ENCODE peak calls at places on chromosomes 16 and 17, in eight cellular contexts. One of them, this sample, is unnamed.

GRCh38 chr17:689556-690247 is 24.9 kb downstream of the VPS53 start:
- DNase-seq in GM13977: no peak
- DNase-seq in T-helper 22 cell: no peak
- DNase-seq in midbrain: no peak
- DNase-seq in GM03348: no peak
- DNase-seq in CD4-positive, alpha-beta T cell: no peak
- DNase-seq in RKO: no peak
- DNase-seq in CD4-positive, CD25-positive, alpha-beta regulatory T cell: no peak
- DNase-seq in this sample: no peak

GRCh38 chr17:8041249-8041928 is 2.5 kb downstream of the ALOX15B start:
- DNase-seq in GM13977: peak
- DNase-seq in T-helper 22 cell: no peak
- DNase-seq in midbrain: peak
- DNase-seq in GM03348: peak
- DNase-seq in CD4-positive, alpha-beta T cell: no peak
- DNase-seq in RKO: peak
- DNase-seq in CD4-positive, CD25-positive, alpha-beta regulatory T cell: peak
- DNase-seq in this sample: no peak

GRCh38 chr16:47052666-47053640 is 79.5 kb upstream of the DNAJA2 start:
- DNase-seq in GM13977: no peak
- DNase-seq in T-helper 22 cell: no peak
- DNase-seq in midbrain: no peak
- DNase-seq in GM03348: no peak
- DNase-seq in CD4-positive, alpha-beta T cell: no peak
- DNase-seq in RKO: no peak
- DNase-seq in CD4-positive, CD25-positive, alpha-beta regulatory T cell: no peak
- DNase-seq in this sample: no peak

GRCh38 chr16:17395849-17396480 is 74.8 kb downstream of the XYLT1 start:
- DNase-seq in GM13977: no peak
- DNase-seq in T-helper 22 cell: no peak
- DNase-seq in midbrain: no peak
- DNase-seq in GM03348: peak
- DNase-seq in CD4-positive, alpha-beta T cell: no peak
- DNase-seq in RKO: no peak
- DNase-seq in CD4-positive, CD25-positive, alpha-beta regulatory T cell: no peak
- DNase-seq in this sample: no peak

GRCh38 chr16:85800321-85800669 is 800 bp downstream of the COX4I1 start:
- DNase-seq in GM13977: no peak
- DNase-seq in T-helper 22 cell: peak
- DNase-seq in midbrain: no peak
- DNase-seq in GM03348: peak
- DNase-seq in CD4-positive, alpha-beta T cell: no peak
- DNase-seq in RKO: peak
- DNase-seq in CD4-positive, CD25-positive, alpha-beta regulatory T cell: no peak
- DNase-seq in this sample: no peak

GRCh38 chr16:4380131-4381063 is 8.7 kb downstream of the VASN start:
- DNase-seq in GM13977: no peak
- DNase-seq in T-helper 22 cell: no peak
- DNase-seq in midbrain: no peak
- DNase-seq in GM03348: no peak
- DNase-seq in CD4-positive, alpha-beta T cell: no peak
- DNase-seq in RKO: no peak
- DNase-seq in CD4-positive, CD25-positive, alpha-beta regulatory T cell: no peak
- DNase-seq in this sample: no peak

GRCh38 chr16:89093602-89094251 is at the start of gene ACSF3:
- DNase-seq in GM13977: peak
- DNase-seq in T-helper 22 cell: peak
- DNase-seq in midbrain: peak
- DNase-seq in GM03348: peak
- DNase-seq in CD4-positive, alpha-beta T cell: peak
- DNase-seq in RKO: peak
- DNase-seq in CD4-positive, CD25-positive, alpha-beta regulatory T cell: peak
- DNase-seq in this sample: peak

GRCh38 chr17:78474631-78475146 is 96.2 kb downstream of the PGS1 start:
- DNase-seq in GM13977: peak
- DNase-seq in T-helper 22 cell: no peak
- DNase-seq in midbrain: no peak
- DNase-seq in GM03348: no peak
- DNase-seq in CD4-positive, alpha-beta T cell: no peak
- DNase-seq in RKO: no peak
- DNase-seq in CD4-positive, CD25-positive, alpha-beta regulatory T cell: no peak
- DNase-seq in this sample: no peak

GRCh38 chr16:27444015-27444414 is 42.0 kb downstream of the IL21R start:
- DNase-seq in GM13977: no peak
- DNase-seq in T-helper 22 cell: no peak
- DNase-seq in midbrain: no peak
- DNase-seq in GM03348: peak
- DNase-seq in CD4-positive, alpha-beta T cell: no peak
- DNase-seq in RKO: no peak
- DNase-seq in CD4-positive, CD25-positive, alpha-beta regulatory T cell: no peak
- DNase-seq in this sample: peak

GRCh38 chr16:53821957-53822625 is 118.1 kb downstream of the FTO start:
- DNase-seq in GM13977: no peak
- DNase-seq in T-helper 22 cell: no peak
- DNase-seq in midbrain: no peak
- DNase-seq in GM03348: peak
- DNase-seq in CD4-positive, alpha-beta T cell: no peak
- DNase-seq in RKO: peak
- DNase-seq in CD4-positive, CD25-positive, alpha-beta regulatory T cell: no peak
- DNase-seq in this sample: peak

GRCh38 chr16:4087099-4087885 is 28.9 kb downstream of the ADCY9 start:
- DNase-seq in GM13977: no peak
- DNase-seq in T-helper 22 cell: no peak
- DNase-seq in midbrain: no peak
- DNase-seq in GM03348: no peak
- DNase-seq in CD4-positive, alpha-beta T cell: no peak
- DNase-seq in RKO: no peak
- DNase-seq in CD4-positive, CD25-positive, alpha-beta regulatory T cell: no peak
- DNase-seq in this sample: no peak

GRCh38 chr16:85923153-85924021 is 24.4 kb downstream of the IRF8 start:
- DNase-seq in GM13977: no peak
- DNase-seq in T-helper 22 cell: no peak
- DNase-seq in midbrain: no peak
- DNase-seq in GM03348: no peak
- DNase-seq in CD4-positive, alpha-beta T cell: no peak
- DNase-seq in RKO: no peak
- DNase-seq in CD4-positive, CD25-positive, alpha-beta regulatory T cell: no peak
- DNase-seq in this sample: no peak

GRCh38 chr17:15900871-15901270 is 44.1 kb upstream of the ADORA2B start:
- DNase-seq in GM13977: no peak
- DNase-seq in T-helper 22 cell: no peak
- DNase-seq in midbrain: no peak
- DNase-seq in GM03348: no peak
- DNase-seq in CD4-positive, alpha-beta T cell: no peak
- DNase-seq in RKO: no peak
- DNase-seq in CD4-positive, CD25-positive, alpha-beta regulatory T cell: no peak
- DNase-seq in this sample: no peak

GRCh38 chr17:5044630-5045029 is 9.4 kb upstream of the SLC52A1 start:
- DNase-seq in GM13977: no peak
- DNase-seq in T-helper 22 cell: no peak
- DNase-seq in midbrain: no peak
- DNase-seq in GM03348: no peak
- DNase-seq in CD4-positive, alpha-beta T cell: no peak
- DNase-seq in RKO: no peak
- DNase-seq in CD4-positive, CD25-positive, alpha-beta regulatory T cell: no peak
- DNase-seq in this sample: no peak

GRCh38 chr16:76360384-76360783 is 83.2 kb downstream of the CNTNAP4 start:
- DNase-seq in GM13977: no peak
- DNase-seq in T-helper 22 cell: no peak
- DNase-seq in midbrain: no peak
- DNase-seq in GM03348: no peak
- DNase-seq in CD4-positive, alpha-beta T cell: no peak
- DNase-seq in RKO: no peak
- DNase-seq in CD4-positive, CD25-positive, alpha-beta regulatory T cell: no peak
- DNase-seq in this sample: no peak

GRCh38 chr17:80491478-80492342 is 15.3 kb upstream of the NPTX1 start:
- DNase-seq in GM13977: no peak
- DNase-seq in T-helper 22 cell: no peak
- DNase-seq in midbrain: no peak
- DNase-seq in GM03348: no peak
- DNase-seq in CD4-positive, alpha-beta T cell: no peak
- DNase-seq in RKO: no peak
- DNase-seq in CD4-positive, CD25-positive, alpha-beta regulatory T cell: no peak
- DNase-seq in this sample: no peak

GRCh38 chr17:79953335-79953734 is 82.3 kb downstream of the TBC1D16 start:
- DNase-seq in GM13977: no peak
- DNase-seq in T-helper 22 cell: no peak
- DNase-seq in midbrain: no peak
- DNase-seq in GM03348: no peak
- DNase-seq in CD4-positive, alpha-beta T cell: no peak
- DNase-seq in RKO: no peak
- DNase-seq in CD4-positive, CD25-positive, alpha-beta regulatory T cell: no peak
- DNase-seq in this sample: no peak

GRCh38 chr17:13550291-13550690 is 51.4 kb downstream of the HS3ST3A1 start:
- DNase-seq in GM13977: no peak
- DNase-seq in T-helper 22 cell: no peak
- DNase-seq in midbrain: no peak
- DNase-seq in GM03348: no peak
- DNase-seq in CD4-positive, alpha-beta T cell: no peak
- DNase-seq in RKO: no peak
- DNase-seq in CD4-positive, CD25-positive, alpha-beta regulatory T cell: no peak
- DNase-seq in this sample: no peak

GRCh38 chr17:49756323-49756722 is 7.6 kb downstream of the FAM117A start:
- DNase-seq in GM13977: no peak
- DNase-seq in T-helper 22 cell: no peak
- DNase-seq in midbrain: no peak
- DNase-seq in GM03348: no peak
- DNase-seq in CD4-positive, alpha-beta T cell: no peak
- DNase-seq in RKO: no peak
- DNase-seq in CD4-positive, CD25-positive, alpha-beta regulatory T cell: no peak
- DNase-seq in this sample: no peak

GRCh38 chr17:77959926-77960521 is 1.5 kb downstream of the TNRC6C start:
- DNase-seq in GM13977: peak
- DNase-seq in T-helper 22 cell: no peak
- DNase-seq in midbrain: no peak
- DNase-seq in GM03348: no peak
- DNase-seq in CD4-positive, alpha-beta T cell: no peak
- DNase-seq in RKO: no peak
- DNase-seq in CD4-positive, CD25-positive, alpha-beta regulatory T cell: peak
- DNase-seq in this sample: no peak

GRCh38 chr17:13600475-13601316 is 1.0 kb downstream of the HS3ST3A1 start:
- DNase-seq in GM13977: no peak
- DNase-seq in T-helper 22 cell: no peak
- DNase-seq in midbrain: no peak
- DNase-seq in GM03348: peak
- DNase-seq in CD4-positive, alpha-beta T cell: no peak
- DNase-seq in RKO: no peak
- DNase-seq in CD4-positive, CD25-positive, alpha-beta regulatory T cell: no peak
- DNase-seq in this sample: peak

GRCh38 chr16:27226976-27227705 is 23.8 kb downstream of the KDM8 start:
- DNase-seq in GM13977: no peak
- DNase-seq in T-helper 22 cell: no peak
- DNase-seq in midbrain: no peak
- DNase-seq in GM03348: no peak
- DNase-seq in CD4-positive, alpha-beta T cell: no peak
- DNase-seq in RKO: no peak
- DNase-seq in CD4-positive, CD25-positive, alpha-beta regulatory T cell: no peak
- DNase-seq in this sample: no peak

GRCh38 chr17:77308768-77309726 is 168.3 kb downstream of the SEC14L1 start:
- DNase-seq in GM13977: no peak
- DNase-seq in T-helper 22 cell: no peak
- DNase-seq in midbrain: no peak
- DNase-seq in GM03348: peak
- DNase-seq in CD4-positive, alpha-beta T cell: no peak
- DNase-seq in RKO: no peak
- DNase-seq in CD4-positive, CD25-positive, alpha-beta regulatory T cell: no peak
- DNase-seq in this sample: peak

GRCh38 chr17:35119370-35120185 is at the start of gene RAD51D:
- DNase-seq in GM13977: peak
- DNase-seq in T-helper 22 cell: peak
- DNase-seq in midbrain: peak
- DNase-seq in GM03348: peak
- DNase-seq in CD4-positive, alpha-beta T cell: peak
- DNase-seq in RKO: peak
- DNase-seq in CD4-positive, CD25-positive, alpha-beta regulatory T cell: peak
- DNase-seq in this sample: peak

GRCh38 chr16:55488306-55488705 is 9.3 kb downstream of the MMP2 start:
- DNase-seq in GM13977: no peak
- DNase-seq in T-helper 22 cell: no peak
- DNase-seq in midbrain: no peak
- DNase-seq in GM03348: no peak
- DNase-seq in CD4-positive, alpha-beta T cell: no peak
- DNase-seq in RKO: no peak
- DNase-seq in CD4-positive, CD25-positive, alpha-beta regulatory T cell: no peak
- DNase-seq in this sample: peak

GRCh38 chr16:76583466-76583865 is 306.3 kb downstream of the CNTNAP4 start:
- DNase-seq in GM13977: no peak
- DNase-seq in T-helper 22 cell: no peak
- DNase-seq in midbrain: peak
- DNase-seq in GM03348: no peak
- DNase-seq in CD4-positive, alpha-beta T cell: no peak
- DNase-seq in RKO: no peak
- DNase-seq in CD4-positive, CD25-positive, alpha-beta regulatory T cell: no peak
- DNase-seq in this sample: peak

GRCh38 chr17:5364156-5364555 is 55.3 kb downstream of the NUP88 start:
- DNase-seq in GM13977: no peak
- DNase-seq in T-helper 22 cell: no peak
- DNase-seq in midbrain: no peak
- DNase-seq in GM03348: peak
- DNase-seq in CD4-positive, alpha-beta T cell: no peak
- DNase-seq in RKO: no peak
- DNase-seq in CD4-positive, CD25-positive, alpha-beta regulatory T cell: no peak
- DNase-seq in this sample: no peak

GRCh38 chr17:3896108-3897099 is 3.6 kb upstream of the CAMKK1 start:
- DNase-seq in GM13977: no peak
- DNase-seq in T-helper 22 cell: no peak
- DNase-seq in midbrain: peak
- DNase-seq in GM03348: no peak
- DNase-seq in CD4-positive, alpha-beta T cell: no peak
- DNase-seq in RKO: no peak
- DNase-seq in CD4-positive, CD25-positive, alpha-beta regulatory T cell: no peak
- DNase-seq in this sample: peak

GRCh38 chr17:66755101-66755943 is 79.6 kb upstream of the CACNG5 start:
- DNase-seq in GM13977: no peak
- DNase-seq in T-helper 22 cell: no peak
- DNase-seq in midbrain: no peak
- DNase-seq in GM03348: no peak
- DNase-seq in CD4-positive, alpha-beta T cell: no peak
- DNase-seq in RKO: no peak
- DNase-seq in CD4-positive, CD25-positive, alpha-beta regulatory T cell: no peak
- DNase-seq in this sample: no peak

GRCh38 chr17:31535581-31535981 is 144.1 kb downstream of the RAB11FIP4 start:
- DNase-seq in GM13977: peak
- DNase-seq in T-helper 22 cell: no peak
- DNase-seq in midbrain: no peak
- DNase-seq in GM03348: no peak
- DNase-seq in CD4-positive, alpha-beta T cell: no peak
- DNase-seq in RKO: no peak
- DNase-seq in CD4-positive, CD25-positive, alpha-beta regulatory T cell: peak
- DNase-seq in this sample: peak

GRCh38 chr16:71995038-71995437 is 5.2 kb downstream of the PKD1L3 start:
- DNase-seq in GM13977: no peak
- DNase-seq in T-helper 22 cell: no peak
- DNase-seq in midbrain: no peak
- DNase-seq in GM03348: no peak
- DNase-seq in CD4-positive, alpha-beta T cell: no peak
- DNase-seq in RKO: no peak
- DNase-seq in CD4-positive, CD25-positive, alpha-beta regulatory T cell: no peak
- DNase-seq in this sample: no peak

This sample was measured in MG63.